ENCODE peak calls at places on chromosomes 2 and 18, in eight cellular contexts. P is tibial artery; V is HTR-8/SVneo; K is NCI-H1105; T is IMR-90; H is GM03348; I is naive thymus-derived CD4-positive, alpha-beta T cell; L is central memory CD4-positive, alpha-beta T cell. R is an unnamed sample.

GRCh38 chr18:48715651-48716354 is 177.0 kb downstream of the CTIF start:
- DNase-seq in H (peak), T (no peak), K (no peak), L (no peak), V (no peak), I (peak), P (peak), R (no peak)

GRCh38 chr2:8399731-8400130 is 282.1 kb upstream of the ID2 start:
- DNase-seq in H (no peak), V (no peak), P (no peak), I (no peak), T (no peak), L (no peak), K (no peak), R (peak)

GRCh38 chr2:112710956-112711355 is 9.9 kb upstream of the NT5DC4 start:
- DNase-seq in L (no peak), I (no peak), P (no peak), K (no peak), T (no peak), H (no peak), V (no peak), R (no peak)

GRCh38 chr2:128424806-128425205 is 106.1 kb upstream of the HS6ST1 start:
- DNase-seq in L (no peak), H (no peak), T (no peak), V (no peak), P (peak), K (no peak), I (no peak), R (no peak)

GRCh38 chr18:51275712-51276473 is 78.4 kb upstream of the MEX3C start:
- DNase-seq in T (peak), L (no peak), H (peak), I (no peak), K (no peak), P (no peak), V (no peak), R (no peak)

GRCh38 chr2:20930928-20931327 is 108.0 kb upstream of the LDAH start:
- DNase-seq in L (no peak), I (no peak), T (peak), P (no peak), V (peak), H (peak), K (no peak), R (no peak)

GRCh38 chr2:138123741-138124140 is 159.5 kb downstream of the HNMT start:
- DNase-seq in T (no peak), V (no peak), L (no peak), H (no peak), I (no peak), P (no peak), K (no peak), R (no peak)

GRCh38 chr2:227450921-227451654 is 20.9 kb upstream of the AGFG1 start:
- DNase-seq in L (no peak), H (peak), I (no peak), T (no peak), V (no peak), K (no peak), P (no peak), R (no peak)

GRCh38 chr2:31266804-31267203 is 32.9 kb downstream of the EHD3 start:
- DNase-seq in V (no peak), I (no peak), K (no peak), L (no peak), P (no peak), T (no peak), H (no peak), R (no peak)

GRCh38 chr2:30421551-30422436 is 25.3 kb upstream of the LCLAT1 start:
- DNase-seq in H (peak), V (no peak), I (no peak), K (no peak), P (no peak), L (peak), T (peak), R (peak)

GRCh38 chr2:177598321-177598922 is 205.8 kb downstream of the AGPS start:
- DNase-seq in V (no peak), T (peak), I (no peak), P (no peak), L (no peak), H (peak), K (no peak), R (no peak)

GRCh38 chr2:20125616-20126015 is 74.2 kb upstream of the LAPTM4A start:
- DNase-seq in H (peak), T (no peak), L (no peak), P (no peak), I (no peak), V (no peak), K (no peak), R (no peak)

GRCh38 chr18:76572517-76573247 is 77.6 kb upstream of the ZNF516 start:
- DNase-seq in I (no peak), T (no peak), V (no peak), P (no peak), L (no peak), H (no peak), K (no peak), R (no peak)

GRCh38 chr2:211867845-211868361 is 670.7 kb downstream of the ERBB4 start:
- DNase-seq in K (no peak), H (no peak), V (peak), T (peak), P (no peak), I (no peak), L (no peak), R (peak)

GRCh38 chr2:120536141-120536540 is 190.2 kb downstream of the INHBB start:
- DNase-seq in K (no peak), P (no peak), T (no peak), L (no peak), I (no peak), V (no peak), H (no peak), R (no peak)

GRCh38 chr2:45649855-45650806 is 1.3 kb upstream of the PRKCE start:
- DNase-seq in I (peak), V (peak), H (peak), K (no peak), T (peak), P (peak), L (peak), R (no peak)

GRCh38 chr2:128076461-128077106 is 14.4 kb upstream of the UGGT1 start:
- DNase-seq in H (no peak), I (no peak), K (no peak), T (no peak), P (no peak), V (no peak), L (no peak), R (no peak)

GRCh38 chr2:99971326-99971965 is 170.9 kb downstream of the AFF3 start:
- DNase-seq in L (no peak), T (peak), P (no peak), K (no peak), I (no peak), H (no peak), V (no peak), R (no peak)

GRCh38 chr2:16973586-16974274 is 308.1 kb upstream of the CYRIA start:
- DNase-seq in T (no peak), K (no peak), L (no peak), I (no peak), P (no peak), V (no peak), H (peak), R (no peak)

GRCh38 chr2:134235771-134236170 is 18.1 kb upstream of the MGAT5 start:
- DNase-seq in I (no peak), V (no peak), L (no peak), T (peak), H (no peak), K (no peak), P (no peak), R (no peak)

GRCh38 chr2:68737717-68738116 is 3.1 kb downstream of the ARHGAP25 start:
- DNase-seq in K (no peak), V (no peak), I (no peak), L (peak), T (no peak), H (no peak), P (no peak), R (no peak)

GRCh38 chr2:62186534-62186933 is 9.4 kb upstream of the B3GNT2 start:
- DNase-seq in L (no peak), T (no peak), K (no peak), I (no peak), P (no peak), H (no peak), V (no peak), R (no peak)

GRCh38 chr2:85537600-85538506 is 1.1 kb upstream of the MAT2A start:
- DNase-seq in K (peak), L (peak), T (no peak), I (no peak), V (peak), P (peak), H (peak), R (peak)

GRCh38 chr18:75839041-75839440 is 411.5 kb upstream of the SMIM21 start:
- DNase-seq in P (no peak), V (no peak), H (no peak), K (no peak), I (no peak), L (no peak), T (no peak), R (no peak)

GRCh38 chr2:20172273-20173052 is 52.5 kb downstream of the SDC1 start:
- DNase-seq in H (no peak), I (no peak), V (no peak), T (no peak), K (no peak), L (no peak), P (peak), R (no peak)

GRCh38 chr2:43196773-43197567 is 29.4 kb downstream of the ZFP36L2 start:
- DNase-seq in K (no peak), T (peak), L (no peak), P (no peak), H (no peak), I (no peak), V (no peak), R (no peak)

GRCh38 chr18:10565835-10566234 is 40.0 kb downstream of the NAPG start:
- DNase-seq in H (no peak), L (no peak), I (no peak), V (no peak), P (no peak), T (no peak), K (no peak), R (no peak)

GRCh38 chr2:111704246-111704645 is 179.7 kb downstream of the ANAPC1 start:
- DNase-seq in I (no peak), K (no peak), T (peak), L (no peak), P (no peak), H (peak), V (peak), R (no peak)

GRCh38 chr18:54957987-54958386 is 1.3 kb downstream of the CCDC68 start:
- DNase-seq in I (no peak), T (peak), P (no peak), K (no peak), H (no peak), V (no peak), L (no peak), R (no peak)

GRCh38 chr18:53153800-53154199 is 813.8 kb downstream of the DCC start:
- DNase-seq in T (no peak), H (no peak), P (no peak), V (no peak), K (no peak), I (no peak), L (no peak), R (no peak)

GRCh38 chr2:172962824-172963223 is 112.8 kb upstream of the MAP3K20 start:
- DNase-seq in P (no peak), I (no peak), V (no peak), K (no peak), H (no peak), T (peak), L (no peak), R (peak)

GRCh38 chr2:235052514-235053354 is 100.9 kb downstream of the SH3BP4 start:
- DNase-seq in K (no peak), L (no peak), V (no peak), P (peak), H (no peak), I (no peak), T (no peak), R (peak)

R was measured in foreskin melanocyte.